ENCODE peak calls at places on chromosomes 11 and 22, in four cellular contexts. One of them, this sample, is unnamed. For H3K36me3, the result is how much of the 10 kb centered on the place peaks cover.

GRCh38 chr11:132908017-132908810 is 624.1 kb downstream of the OPCML start:
- DNase-seq in PC-3: no peak
- DNase-seq in pancreas: no peak
- DNase-seq in psoas muscle: no peak
- DNase-seq in this sample: no peak

GRCh38 chr11:55106391-55106790 is 155.6 kb upstream of the TRIM48 start:
- DNase-seq in psoas muscle: no peak
- DNase-seq in PC-3: no peak
- DNase-seq in pancreas: no peak
- DNase-seq in this sample: no peak

GRCh38 chr11:77411238-77411637 is 62.7 kb downstream of the PAK1 start:
- DNase-seq in psoas muscle: peak
- DNase-seq in pancreas: peak
- DNase-seq in PC-3: no peak
- DNase-seq in this sample: peak

GRCh38 chr11:94767701-94768601 is at the start of gene AMOTL1:
- DNase-seq in pancreas: peak
- DNase-seq in psoas muscle: peak
- DNase-seq in PC-3: peak
- DNase-seq in this sample: peak

GRCh38 chr11:131025020-131025419 is 108.7 kb upstream of the SNX19 start:
- DNase-seq in PC-3: peak
- DNase-seq in pancreas: no peak
- DNase-seq in psoas muscle: no peak
- DNase-seq in this sample: no peak

GRCh38 chr11:29321293-29322132 is 695.3 kb downstream of the KCNA4 start:
- DNase-seq in pancreas: no peak
- DNase-seq in psoas muscle: no peak
- DNase-seq in PC-3: peak
- DNase-seq in this sample: no peak

GRCh38 chr22:23176645-23177027 is 3.7 kb upstream of the BCR start:
- DNase-seq in psoas muscle: no peak
- DNase-seq in PC-3: no peak
- DNase-seq in pancreas: no peak
- DNase-seq in this sample: no peak

GRCh38 chr11:2489103-2489502 is 44.3 kb downstream of the KCNQ1 start:
- DNase-seq in psoas muscle: no peak
- DNase-seq in pancreas: no peak
- DNase-seq in PC-3: no peak
- DNase-seq in this sample: no peak

GRCh38 chr11:74714904-74715303 is 16.3 kb downstream of the CHRDL2 start:
- DNase-seq in psoas muscle: no peak
- DNase-seq in PC-3: no peak
- DNase-seq in pancreas: no peak
- DNase-seq in this sample: no peak

GRCh38 chr11:65857500-65858353 is at the start of gene CFL1:
- DNase-seq in pancreas: peak
- DNase-seq in PC-3: peak
- DNase-seq in psoas muscle: peak
- DNase-seq in this sample: peak

GRCh38 chr22:24117942-24118341 is 63.3 kb upstream of the SUSD2 start:
- DNase-seq in PC-3: no peak
- DNase-seq in pancreas: no peak
- DNase-seq in psoas muscle: no peak
- DNase-seq in this sample: no peak

GRCh38 chr11:128519353-128519752 is 68.0 kb downstream of the ETS1 start:
- DNase-seq in pancreas: no peak
- DNase-seq in psoas muscle: no peak
- DNase-seq in PC-3: peak
- DNase-seq in this sample: no peak

GRCh38 chr22:34414467-34415440 is 494.5 kb upstream of the LARGE1 start:
- DNase-seq in psoas muscle: no peak
- DNase-seq in PC-3: peak
- DNase-seq in pancreas: peak
- DNase-seq in this sample: peak

GRCh38 chr11:47186937-47187681 is 875 bp upstream of the PACSIN3 start:
- DNase-seq in pancreas: peak
- DNase-seq in psoas muscle: peak
- DNase-seq in PC-3: no peak
- DNase-seq in this sample: no peak

GRCh38 chr11:65558002-65558784 is at the start of gene LTBP3:
- DNase-seq in psoas muscle: peak
- DNase-seq in pancreas: peak
- DNase-seq in PC-3: peak
- DNase-seq in this sample: peak

GRCh38 chr11:31620434-31620833 is 110.9 kb downstream of the ELP4 start:
- DNase-seq in pancreas: no peak
- DNase-seq in PC-3: no peak
- DNase-seq in psoas muscle: no peak
- DNase-seq in this sample: no peak

GRCh38 chr22:24106385-24107381 is 74.6 kb upstream of the SUSD2 start:
- DNase-seq in psoas muscle: no peak
- DNase-seq in pancreas: no peak
- DNase-seq in PC-3: no peak
- DNase-seq in this sample: no peak

GRCh38 chr11:12392672-12393071 is 15.3 kb downstream of the PARVA start:
- DNase-seq in pancreas: no peak
- DNase-seq in PC-3: no peak
- DNase-seq in psoas muscle: no peak
- DNase-seq in this sample: no peak

GRCh38 chr11:11657101-11657935 is 35.5 kb upstream of the GALNT18 start:
- DNase-seq in psoas muscle: no peak
- DNase-seq in PC-3: no peak
- DNase-seq in pancreas: no peak
- DNase-seq in this sample: no peak

GRCh38 chr11:12354750-12355545 is 22.4 kb upstream of the PARVA start:
- DNase-seq in pancreas: no peak
- DNase-seq in psoas muscle: no peak
- DNase-seq in PC-3: no peak
- DNase-seq in this sample: no peak

GRCh38 chr22:18947905-18948304 is 11.8 kb upstream of the PRODH start:
- DNase-seq in PC-3: no peak
- DNase-seq in pancreas: no peak
- DNase-seq in psoas muscle: peak
- DNase-seq in this sample: no peak

GRCh38 chr11:2390871-2391662 is 9.5 kb upstream of the TSSC4 start:
- DNase-seq in psoas muscle: no peak
- DNase-seq in PC-3: peak
- DNase-seq in pancreas: no peak
- DNase-seq in this sample: no peak

GRCh38 chr11:67310246-67311050 is 7.1 kb downstream of the SSH3 start:
- DNase-seq in psoas muscle: no peak
- DNase-seq in PC-3: no peak
- DNase-seq in pancreas: no peak
- DNase-seq in this sample: no peak

GRCh38 chr22:46583571-46583970 is 36.6 kb upstream of the GRAMD4 start:
- DNase-seq in psoas muscle: peak
- DNase-seq in PC-3: no peak
- DNase-seq in pancreas: no peak
- DNase-seq in this sample: no peak
- H3K4me3 ChIP-seq in psoas muscle: no peak
- H3K4me3 ChIP-seq in PC-3: no peak
- H3K4me3 ChIP-seq in pancreas: no peak
- H3K4me3 ChIP-seq in this sample: no peak

GRCh38 chr11:111045874-111046273 is 199.7 kb upstream of the POU2AF2 start:
- DNase-seq in pancreas: no peak
- DNase-seq in psoas muscle: no peak
- DNase-seq in PC-3: no peak
- DNase-seq in this sample: no peak

GRCh38 chr11:111035746-111036145 is 209.8 kb upstream of the POU2AF2 start:
- DNase-seq in PC-3: no peak
- DNase-seq in pancreas: no peak
- DNase-seq in psoas muscle: no peak
- DNase-seq in this sample: no peak

GRCh38 chr11:111045408-111045806 is 200.1 kb upstream of the POU2AF2 start:
- DNase-seq in psoas muscle: no peak
- DNase-seq in pancreas: no peak
- DNase-seq in PC-3: no peak
- DNase-seq in this sample: no peak

GRCh38 chr11:111044751-111045407 is 200.6 kb upstream of the POU2AF2 start:
- DNase-seq in pancreas: no peak
- DNase-seq in PC-3: no peak
- DNase-seq in psoas muscle: no peak
- DNase-seq in this sample: no peak

GRCh38 chr11:111039982-111040381 is 205.5 kb upstream of the POU2AF2 start:
- DNase-seq in PC-3: no peak
- DNase-seq in psoas muscle: no peak
- DNase-seq in pancreas: no peak
- DNase-seq in this sample: no peak
- H3K36me3 ChIP-seq in PC-3: under half
- H3K36me3 ChIP-seq in psoas muscle: under half
- H3K36me3 ChIP-seq in pancreas: under half
- H3K36me3 ChIP-seq in this sample: under half

DNA sequence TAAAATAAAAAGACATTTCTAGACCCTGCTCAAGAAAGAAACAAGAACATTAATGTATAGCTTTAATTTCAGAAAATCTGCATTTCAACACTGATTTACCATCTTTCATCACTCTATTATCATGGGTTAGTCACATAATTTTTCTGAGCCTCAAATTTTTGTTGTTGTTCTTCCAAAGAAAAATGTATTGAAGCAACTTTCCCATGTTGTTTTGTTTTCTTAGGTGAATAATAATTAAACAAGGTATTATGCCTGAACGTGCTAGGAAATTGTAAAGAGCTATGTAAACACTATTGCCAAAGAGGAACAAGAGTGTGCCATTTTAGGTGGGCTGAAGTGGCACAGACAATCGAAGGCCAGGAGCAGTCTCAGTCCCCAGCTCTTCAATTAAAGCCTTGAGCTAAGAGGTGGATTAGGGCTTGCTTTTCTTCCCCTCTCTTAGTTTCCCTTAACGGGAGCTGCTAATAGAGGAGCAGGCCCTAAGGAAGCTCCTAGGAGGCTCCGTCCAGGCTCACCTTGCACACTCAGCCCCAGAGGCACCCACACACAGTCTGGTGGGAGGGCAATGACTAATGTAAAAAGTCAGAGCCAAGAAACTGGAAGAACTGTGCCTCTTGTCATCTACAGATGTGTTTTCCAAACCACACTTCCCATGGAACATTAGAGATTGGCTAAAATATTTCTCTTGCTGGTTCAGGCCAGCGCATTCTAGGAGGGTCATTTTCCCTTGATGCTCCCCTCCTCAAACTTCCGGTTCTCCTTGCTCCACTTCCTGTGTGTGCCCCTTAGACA is 8.8 kb upstream of the UBASH3B start:
- DNase-seq in psoas muscle: no peak
- DNase-seq in PC-3: peak
- DNase-seq in pancreas: no peak
- DNase-seq in this sample: no peak
- H3K27ac ChIP-seq in psoas muscle: no peak
- H3K27ac ChIP-seq in PC-3: peak
- H3K27ac ChIP-seq in pancreas: no peak
- H3K27ac ChIP-seq in this sample: no peak

GRCh38 chr11:10307411-10308207 is 2.7 kb downstream of the ADM start:
- DNase-seq in psoas muscle: peak
- DNase-seq in PC-3: peak
- DNase-seq in pancreas: peak
- DNase-seq in this sample: peak
- H3K4me3 ChIP-seq in psoas muscle: peak
- H3K4me3 ChIP-seq in PC-3: peak
- H3K4me3 ChIP-seq in pancreas: peak
- H3K4me3 ChIP-seq in this sample: peak

DNA sequence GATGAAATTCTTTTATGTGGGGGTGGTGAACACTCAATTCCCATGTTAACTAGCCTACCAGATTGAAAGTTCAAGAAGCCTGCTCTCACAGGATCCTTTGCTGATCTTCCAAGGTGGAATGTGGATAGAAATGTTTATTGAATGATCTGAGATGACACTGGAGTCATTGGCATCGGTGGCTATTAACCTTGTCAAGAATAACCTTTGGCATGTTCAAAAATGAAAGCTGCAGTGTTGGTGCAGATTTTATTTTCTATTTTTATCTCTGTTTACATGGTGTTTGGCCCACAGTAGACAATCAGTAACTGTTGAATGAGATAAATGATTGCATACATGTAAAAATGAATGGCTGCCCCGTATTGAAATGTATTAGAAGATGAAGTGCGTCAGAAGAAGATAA is 19.0 kb downstream of the MCAM start:
- DNase-seq in pancreas: no peak
- DNase-seq in PC-3: no peak
- DNase-seq in psoas muscle: no peak
- DNase-seq in this sample: no peak
- H3K36me3 ChIP-seq in pancreas: under half
- H3K36me3 ChIP-seq in PC-3: under half
- H3K36me3 ChIP-seq in psoas muscle: under half
- H3K36me3 ChIP-seq in this sample: under half

GRCh38 chr11:70326843-70327242 is 56.4 kb downstream of the PPFIA1 start:
- DNase-seq in pancreas: no peak
- DNase-seq in PC-3: no peak
- DNase-seq in psoas muscle: no peak
- DNase-seq in this sample: no peak

GRCh38 chr11:70324354-70325115 is 54.0 kb downstream of the PPFIA1 start:
- DNase-seq in psoas muscle: no peak
- DNase-seq in PC-3: no peak
- DNase-seq in pancreas: no peak
- DNase-seq in this sample: no peak

GRCh38 chr11:70328556-70328955 is 58.1 kb downstream of the PPFIA1 start:
- DNase-seq in psoas muscle: no peak
- DNase-seq in pancreas: no peak
- DNase-seq in PC-3: no peak
- DNase-seq in this sample: no peak

GRCh38 chr11:70327717-70328116 is 57.2 kb downstream of the PPFIA1 start:
- DNase-seq in PC-3: no peak
- DNase-seq in pancreas: no peak
- DNase-seq in psoas muscle: no peak
- DNase-seq in this sample: no peak

GRCh38 chr11:70326365-70326803 is 55.9 kb downstream of the PPFIA1 start:
- DNase-seq in pancreas: no peak
- DNase-seq in PC-3: no peak
- DNase-seq in psoas muscle: no peak
- DNase-seq in this sample: no peak
- H3K27ac ChIP-seq in pancreas: no peak
- H3K27ac ChIP-seq in PC-3: no peak
- H3K27ac ChIP-seq in psoas muscle: peak
- H3K27ac ChIP-seq in this sample: no peak

GRCh38 chr11:64353761-64354506 is 5.0 kb upstream of the RPS6KA4 start:
- DNase-seq in psoas muscle: peak
- DNase-seq in PC-3: no peak
- DNase-seq in pancreas: no peak
- DNase-seq in this sample: no peak

GRCh38 chr11:64353101-64353738 is 5.7 kb upstream of the RPS6KA4 start:
- DNase-seq in psoas muscle: no peak
- DNase-seq in PC-3: no peak
- DNase-seq in pancreas: no peak
- DNase-seq in this sample: no peak

GRCh38 chr11:64357446-64357845 is 1.5 kb upstream of the RPS6KA4 start:
- DNase-seq in PC-3: no peak
- DNase-seq in psoas muscle: no peak
- DNase-seq in pancreas: no peak
- DNase-seq in this sample: no peak

GRCh38 chr11:64356498-64357411 is 2.2 kb upstream of the RPS6KA4 start:
- DNase-seq in PC-3: peak
- DNase-seq in psoas muscle: peak
- DNase-seq in pancreas: peak
- DNase-seq in this sample: no peak

GRCh38 chr11:64355078-64355940 is 3.7 kb upstream of the RPS6KA4 start:
- DNase-seq in pancreas: peak
- DNase-seq in PC-3: peak
- DNase-seq in psoas muscle: peak
- DNase-seq in this sample: peak
- H3K4me3 ChIP-seq in pancreas: peak
- H3K4me3 ChIP-seq in PC-3: peak
- H3K4me3 ChIP-seq in psoas muscle: peak
- H3K4me3 ChIP-seq in this sample: no peak